ENCODE peak calls at places on chromosomes 5 and 9, in seven cellular contexts. One of them, this sample, is unnamed. For H3K4me1 and H3K36me3, the result is how much of the 10 kb centered on the place peaks cover.

GRCh38 chr5:154756871-154757646 is 1.9 kb downstream of the LARP1 start:
- DNase-seq in mucosa of descending colon: peak
- DNase-seq in ovary: peak
- DNase-seq in heart right ventricle: peak
- DNase-seq in suprapubic skin: peak
- DNase-seq in PC-3: peak
- DNase-seq in left ventricle myocardium inferior: peak
- DNase-seq in this sample: peak

GRCh38 chr9:134939836-134940235 is 22.1 kb upstream of the FCN1 start:
- DNase-seq in PC-3: no peak
- DNase-seq in left ventricle myocardium inferior: no peak
- DNase-seq in mucosa of descending colon: no peak
- DNase-seq in heart right ventricle: no peak
- DNase-seq in ovary: no peak
- DNase-seq in suprapubic skin: no peak
- DNase-seq in this sample: no peak

GRCh38 chr5:1769752-1770442 is 29.7 kb downstream of the MRPL36 start:
- DNase-seq in ovary: no peak
- DNase-seq in heart right ventricle: no peak
- DNase-seq in mucosa of descending colon: no peak
- DNase-seq in left ventricle myocardium inferior: no peak
- DNase-seq in PC-3: no peak
- DNase-seq in suprapubic skin: no peak
- DNase-seq in this sample: no peak

GRCh38 chr5:74028406-74028805 is 402.4 kb downstream of the ARHGEF28 start:
- DNase-seq in ovary: no peak
- DNase-seq in left ventricle myocardium inferior: no peak
- DNase-seq in heart right ventricle: no peak
- DNase-seq in PC-3: peak
- DNase-seq in mucosa of descending colon: no peak
- DNase-seq in suprapubic skin: no peak
- DNase-seq in this sample: no peak

GRCh38 chr9:4939118-4939561 is 45.9 kb upstream of the JAK2 start:
- DNase-seq in heart right ventricle: no peak
- DNase-seq in left ventricle myocardium inferior: no peak
- DNase-seq in suprapubic skin: no peak
- DNase-seq in PC-3: no peak
- DNase-seq in mucosa of descending colon: no peak
- DNase-seq in ovary: no peak
- DNase-seq in this sample: no peak

GRCh38 chr9:37917801-37918664 is 14.1 kb upstream of the SLC25A51 start:
- DNase-seq in ovary: no peak
- DNase-seq in heart right ventricle: no peak
- DNase-seq in PC-3: no peak
- DNase-seq in mucosa of descending colon: no peak
- DNase-seq in suprapubic skin: no peak
- DNase-seq in left ventricle myocardium inferior: no peak
- DNase-seq in this sample: no peak

GRCh38 chr9:135524130-135524861 is 3.1 kb downstream of the LCN1 start:
- DNase-seq in left ventricle myocardium inferior: no peak
- DNase-seq in PC-3: peak
- DNase-seq in heart right ventricle: no peak
- DNase-seq in suprapubic skin: no peak
- DNase-seq in mucosa of descending colon: no peak
- DNase-seq in ovary: no peak
- DNase-seq in this sample: no peak

GRCh38 chr5:150446583-150446982 is 3.0 kb downstream of the RPS14 start:
- DNase-seq in left ventricle myocardium inferior: no peak
- DNase-seq in ovary: no peak
- DNase-seq in heart right ventricle: no peak
- DNase-seq in mucosa of descending colon: no peak
- DNase-seq in PC-3: no peak
- DNase-seq in suprapubic skin: no peak
- DNase-seq in this sample: no peak

GRCh38 chr9:8730618-8731017 is 931.0 kb upstream of the DMAC1 start:
- DNase-seq in PC-3: no peak
- DNase-seq in left ventricle myocardium inferior: no peak
- DNase-seq in heart right ventricle: no peak
- DNase-seq in suprapubic skin: no peak
- DNase-seq in mucosa of descending colon: no peak
- DNase-seq in ovary: no peak
- DNase-seq in this sample: no peak

GRCh38 chr5:111755264-111755941 is 1.6 kb downstream of the NREP start:
- DNase-seq in left ventricle myocardium inferior: no peak
- DNase-seq in heart right ventricle: no peak
- DNase-seq in mucosa of descending colon: no peak
- DNase-seq in PC-3: no peak
- DNase-seq in ovary: no peak
- DNase-seq in suprapubic skin: no peak
- DNase-seq in this sample: no peak

GRCh38 chr5:68344447-68345111 is 129.0 kb downstream of the PIK3R1 start:
- DNase-seq in ovary: no peak
- DNase-seq in mucosa of descending colon: no peak
- DNase-seq in left ventricle myocardium inferior: no peak
- DNase-seq in heart right ventricle: no peak
- DNase-seq in suprapubic skin: no peak
- DNase-seq in PC-3: peak
- DNase-seq in this sample: no peak

GRCh38 chr9:128634651-128635262 is 21.9 kb downstream of the DYNC2I2 start:
- DNase-seq in PC-3: no peak
- DNase-seq in left ventricle myocardium inferior: no peak
- DNase-seq in mucosa of descending colon: no peak
- DNase-seq in suprapubic skin: no peak
- DNase-seq in ovary: no peak
- DNase-seq in heart right ventricle: no peak
- DNase-seq in this sample: no peak

GRCh38 chr5:43315262-43315661 is 2.0 kb upstream of the HMGCS1 start:
- DNase-seq in mucosa of descending colon: no peak
- DNase-seq in ovary: no peak
- DNase-seq in suprapubic skin: no peak
- DNase-seq in PC-3: peak
- DNase-seq in left ventricle myocardium inferior: no peak
- DNase-seq in heart right ventricle: no peak
- DNase-seq in this sample: peak

GRCh38 chr9:13278023-13278367 is 1.5 kb downstream of the MPDZ start:
- DNase-seq in left ventricle myocardium inferior: no peak
- DNase-seq in mucosa of descending colon: no peak
- DNase-seq in PC-3: no peak
- DNase-seq in suprapubic skin: no peak
- DNase-seq in ovary: no peak
- DNase-seq in heart right ventricle: no peak
- DNase-seq in this sample: no peak

GRCh38 chr5:65811004-65811403 is 89.0 kb downstream of the NLN start:
- DNase-seq in ovary: no peak
- DNase-seq in suprapubic skin: no peak
- DNase-seq in PC-3: peak
- DNase-seq in mucosa of descending colon: no peak
- DNase-seq in left ventricle myocardium inferior: no peak
- DNase-seq in heart right ventricle: no peak
- DNase-seq in this sample: no peak

GRCh38 chr9:33104111-33104415 is 27.6 kb upstream of the SMU1 start:
- DNase-seq in heart right ventricle: no peak
- DNase-seq in mucosa of descending colon: no peak
- DNase-seq in ovary: no peak
- DNase-seq in suprapubic skin: no peak
- DNase-seq in PC-3: no peak
- DNase-seq in left ventricle myocardium inferior: no peak
- DNase-seq in this sample: no peak

GRCh38 chr9:132919609-132920268 is 24.7 kb downstream of the TSC1 start:
- DNase-seq in suprapubic skin: no peak
- DNase-seq in mucosa of descending colon: no peak
- DNase-seq in ovary: no peak
- DNase-seq in left ventricle myocardium inferior: no peak
- DNase-seq in heart right ventricle: no peak
- DNase-seq in PC-3: no peak
- DNase-seq in this sample: no peak

GRCh38 chr5:181207214-181207959 is 2.4 kb upstream of the TRIM7 start:
- DNase-seq in heart right ventricle: peak
- DNase-seq in PC-3: peak
- DNase-seq in ovary: peak
- DNase-seq in suprapubic skin: peak
- DNase-seq in left ventricle myocardium inferior: peak
- DNase-seq in mucosa of descending colon: peak
- DNase-seq in this sample: peak

GRCh38 chr5:149235841-149236240 is 35.8 kb upstream of the AFAP1L1 start:
- DNase-seq in left ventricle myocardium inferior: peak
- DNase-seq in PC-3: no peak
- DNase-seq in ovary: no peak
- DNase-seq in heart right ventricle: peak
- DNase-seq in suprapubic skin: no peak
- DNase-seq in mucosa of descending colon: no peak
- DNase-seq in this sample: no peak

GRCh38 chr5:122656107-122656506 is 118.8 kb upstream of the SNX2 start:
- DNase-seq in mucosa of descending colon: no peak
- DNase-seq in ovary: no peak
- DNase-seq in heart right ventricle: no peak
- DNase-seq in left ventricle myocardium inferior: no peak
- DNase-seq in PC-3: no peak
- DNase-seq in suprapubic skin: no peak
- DNase-seq in this sample: no peak

GRCh38 chr5:15737036-15737821 is 237.2 kb downstream of the FBXL7 start:
- DNase-seq in PC-3: no peak
- DNase-seq in ovary: no peak
- DNase-seq in heart right ventricle: no peak
- DNase-seq in mucosa of descending colon: no peak
- DNase-seq in suprapubic skin: no peak
- DNase-seq in left ventricle myocardium inferior: no peak
- DNase-seq in this sample: no peak

GRCh38 chr9:69655065-69655464 is 17.1 kb downstream of the APBA1 start:
- DNase-seq in suprapubic skin: no peak
- DNase-seq in mucosa of descending colon: no peak
- DNase-seq in PC-3: no peak
- DNase-seq in ovary: no peak
- DNase-seq in heart right ventricle: no peak
- DNase-seq in left ventricle myocardium inferior: no peak
- DNase-seq in this sample: no peak
- TF ChIP-seq CTCF in suprapubic skin: no peak
- TF ChIP-seq CTCF in mucosa of descending colon: no peak
- TF ChIP-seq CTCF in PC-3: peak
- TF ChIP-seq CTCF in ovary: no peak
- TF ChIP-seq CTCF in heart right ventricle: no peak
- TF ChIP-seq CTCF in left ventricle myocardium inferior: no peak
- TF ChIP-seq CTCF in this sample: no peak

DNA sequence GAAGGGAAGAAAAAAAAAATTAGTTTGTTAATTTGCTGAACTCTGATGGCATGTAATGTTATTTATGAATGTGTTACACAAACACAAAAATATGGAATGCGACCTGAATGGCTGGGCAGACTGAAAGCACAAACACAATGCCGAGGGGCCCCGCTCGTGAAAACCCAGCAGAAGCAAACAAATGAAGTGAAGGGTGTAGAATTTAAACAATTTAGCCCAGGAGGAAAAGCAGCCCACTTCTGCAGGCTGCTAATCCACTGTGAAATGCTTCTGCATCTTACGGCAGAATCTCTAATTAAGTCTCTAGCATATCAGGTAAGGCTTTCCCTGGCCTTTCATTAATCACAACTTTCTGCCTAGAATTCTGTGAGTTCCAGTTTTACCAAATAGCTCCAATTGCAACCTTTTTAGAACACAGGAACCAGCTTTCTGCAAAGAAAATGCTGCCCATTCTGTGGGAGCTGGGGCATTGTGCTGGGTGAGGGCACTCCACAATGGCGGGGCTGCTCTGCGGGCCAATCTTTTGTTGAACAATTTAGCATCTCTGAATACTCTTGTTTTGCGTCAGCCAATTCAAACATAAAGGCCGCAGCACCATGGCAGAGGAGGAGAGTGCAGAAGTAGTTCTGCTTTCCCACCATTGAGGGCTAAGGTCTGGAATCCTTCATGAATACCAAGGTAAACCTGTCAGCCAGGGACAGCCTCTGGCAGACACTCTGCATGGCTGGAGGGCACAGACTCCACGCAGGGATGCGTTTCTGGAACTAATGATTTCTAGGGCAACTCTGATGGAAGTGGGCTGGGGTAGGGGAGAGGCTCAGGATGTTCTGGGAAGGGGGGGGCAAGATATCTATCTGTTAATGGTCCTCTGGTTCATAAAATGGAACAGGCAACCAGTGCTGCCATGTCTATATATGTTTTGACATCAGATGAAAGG is 66.3 kb downstream of the PTCH1 start:
- DNase-seq in suprapubic skin: no peak
- DNase-seq in heart right ventricle: no peak
- DNase-seq in mucosa of descending colon: no peak
- DNase-seq in left ventricle myocardium inferior: no peak
- DNase-seq in PC-3: no peak
- DNase-seq in ovary: no peak
- DNase-seq in this sample: no peak
- H3K4me1 ChIP-seq in suprapubic skin: under half
- H3K4me1 ChIP-seq in heart right ventricle: under half
- H3K4me1 ChIP-seq in mucosa of descending colon: under half
- H3K4me1 ChIP-seq in left ventricle myocardium inferior: under half
- H3K4me1 ChIP-seq in PC-3: under half
- H3K4me1 ChIP-seq in ovary: under half
- H3K4me1 ChIP-seq in this sample: under half

DNA sequence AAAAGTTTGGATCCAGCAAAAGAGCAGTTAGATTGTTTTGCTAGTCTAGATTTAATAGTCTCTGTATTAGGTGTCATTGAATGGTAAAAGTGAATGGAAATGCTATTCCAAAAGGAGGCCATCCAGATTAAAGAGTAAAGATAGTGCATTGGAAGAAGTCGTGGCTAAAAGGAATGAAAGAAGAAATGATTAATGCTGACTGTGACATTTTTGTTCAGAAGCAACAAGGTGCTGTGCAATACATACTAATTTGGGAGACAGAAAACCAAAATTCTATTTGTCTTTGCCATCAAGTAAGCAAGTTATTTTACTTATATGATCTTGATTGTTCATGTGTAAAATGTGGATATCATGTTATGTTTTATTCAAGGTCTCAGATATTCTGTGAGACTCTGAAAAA is 85.1 kb downstream of the GPBP1 start:
- DNase-seq in suprapubic skin: no peak
- DNase-seq in ovary: no peak
- DNase-seq in PC-3: no peak
- DNase-seq in left ventricle myocardium inferior: no peak
- DNase-seq in heart right ventricle: no peak
- DNase-seq in mucosa of descending colon: no peak
- DNase-seq in this sample: no peak
- H3K36me3 ChIP-seq in suprapubic skin: half or more
- H3K36me3 ChIP-seq in ovary: under half
- H3K36me3 ChIP-seq in PC-3: under half
- H3K36me3 ChIP-seq in left ventricle myocardium inferior: half or more
- H3K36me3 ChIP-seq in heart right ventricle: under half
- H3K36me3 ChIP-seq in mucosa of descending colon: under half
- H3K36me3 ChIP-seq in this sample: under half

DNA sequence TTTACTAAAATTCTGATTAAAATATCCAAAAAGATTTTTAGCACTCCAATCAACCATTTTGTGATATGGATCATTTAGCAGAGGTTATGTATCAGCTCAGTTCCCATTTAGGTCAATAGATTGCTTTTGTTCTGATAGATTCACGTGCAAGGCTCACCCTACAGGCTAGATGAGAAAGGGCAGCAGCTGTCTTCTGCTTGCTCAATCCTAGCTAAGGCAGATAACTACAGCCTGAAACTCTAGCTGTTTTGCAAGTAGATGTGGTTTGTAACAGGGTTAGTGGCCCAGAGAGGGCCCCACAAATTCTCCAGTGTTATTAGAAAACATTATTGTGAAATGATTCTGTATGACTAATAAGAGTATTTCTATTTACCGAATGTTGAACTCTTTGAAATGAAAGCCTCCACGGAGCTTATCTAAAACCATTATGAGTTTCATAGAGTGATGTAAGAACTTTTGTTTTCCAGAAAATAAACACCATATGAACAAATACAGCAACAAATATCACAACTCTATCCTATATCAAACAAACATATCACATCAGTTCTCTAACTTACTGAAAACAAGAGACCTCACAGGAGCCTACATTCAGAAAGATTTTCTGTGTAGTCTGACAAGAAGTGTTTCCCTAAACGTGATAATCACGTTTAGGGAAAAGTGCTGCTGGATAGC is 841.9 kb upstream of the ACO1 start:
- DNase-seq in PC-3: no peak
- DNase-seq in heart right ventricle: no peak
- DNase-seq in ovary: peak
- DNase-seq in suprapubic skin: no peak
- DNase-seq in mucosa of descending colon: no peak
- DNase-seq in left ventricle myocardium inferior: no peak
- DNase-seq in this sample: peak
- TF ChIP-seq CTCF in PC-3: no peak
- TF ChIP-seq CTCF in heart right ventricle: peak
- TF ChIP-seq CTCF in ovary: peak
- TF ChIP-seq CTCF in suprapubic skin: peak
- TF ChIP-seq CTCF in mucosa of descending colon: peak
- TF ChIP-seq CTCF in left ventricle myocardium inferior: peak
- TF ChIP-seq CTCF in this sample: peak

This sample was measured in Caco-2.